ENCODE peak calls at places on chromosome 10, in six cellular contexts. M is IMR-90, E is neuronal stem cell, F is H1, A is mesenchymal stem cell, S is trophoblast cell. V is an unnamed sample.

GRCh38 chr10:35331894-35332640 is 4.2 kb upstream of the CCNY start:
- DNase-seq in M (peak), E (no peak), F (no peak), A (peak), S (peak), V (no peak)

GRCh38 chr10:132737390-132738048 is 48.4 kb downstream of the NKX6-2 start:
- DNase-seq in M (no peak), E (no peak), F (no peak), A (no peak), S (no peak), V (no peak)

GRCh38 chr10:130491011-130491697 is 355.0 kb downstream of the GLRX3 start:
- DNase-seq in M (no peak), E (no peak), F (no peak), A (no peak), S (peak), V (no peak)

GRCh38 chr10:132438091-132439024 is 41.4 kb downstream of the PWWP2B start:
- DNase-seq in M (no peak), E (no peak), F (no peak), A (no peak), S (no peak), V (no peak)

GRCh38 chr10:71548494-71548846 is 151.8 kb downstream of the CDH23 start:
- DNase-seq in M (peak), E (no peak), F (peak), A (peak), S (no peak), V (no peak)

GRCh38 chr10:71990706-71991269 is 26.6 kb downstream of the CHST3 start:
- DNase-seq in M (no peak), E (no peak), F (no peak), A (no peak), S (no peak), V (no peak)

GRCh38 chr10:44244745-44245600 is 139.9 kb downstream of the CXCL12 start:
- DNase-seq in M (no peak), E (no peak), F (no peak), A (no peak), S (peak), V (no peak)

GRCh38 chr10:79058899-79059771 is 9.6 kb upstream of the ZMIZ1 start:
- DNase-seq in M (no peak), E (no peak), F (no peak), A (no peak), S (no peak), V (no peak)

GRCh38 chr10:129219364-129219763 is 247.7 kb upstream of the MGMT start:
- DNase-seq in M (no peak), E (no peak), F (no peak), A (no peak), S (no peak), V (no peak)

GRCh38 chr10:20100157-20100556 is 283.9 kb downstream of the PLXDC2 start:
- DNase-seq in M (peak), E (no peak), F (no peak), A (peak), S (peak), V (no peak)

GRCh38 chr10:69446650-69447151 is 4.6 kb upstream of the TSPAN15 start:
- DNase-seq in M (peak), E (no peak), F (no peak), A (peak), S (peak), V (no peak)

GRCh38 chr10:16545126-16545736 is 23.6 kb upstream of the C1QL3 start:
- DNase-seq in M (peak), E (no peak), F (no peak), A (peak), S (no peak), V (peak)

GRCh38 chr10:19119191-19119590 is 70.6 kb downstream of the MALRD1 start:
- DNase-seq in M (no peak), E (peak), F (peak), A (no peak), S (no peak), V (peak)

GRCh38 chr10:132497083-132497680 is 40.4 kb upstream of the INPP5A start:
- DNase-seq in M (no peak), E (no peak), F (no peak), A (no peak), S (no peak), V (peak)

GRCh38 chr10:67297637-67298181 is 371.9 kb downstream of the LRRTM3 start:
- DNase-seq in M (no peak), E (no peak), F (no peak), A (no peak), S (no peak), V (no peak)

GRCh38 chr10:5632430-5632829 is 34.0 kb downstream of the ASB13 start:
- DNase-seq in M (no peak), E (no peak), F (no peak), A (no peak), S (peak), V (no peak)

GRCh38 chr10:75352650-75353049 is 48.9 kb downstream of the ZNF503 start:
- DNase-seq in M (peak), E (no peak), F (no peak), A (peak), S (no peak), V (no peak)

GRCh38 chr10:90924552-90924951 is 3.7 kb upstream of the ANKRD1 start:
- DNase-seq in M (no peak), E (no peak), F (no peak), A (no peak), S (no peak), V (no peak)

GRCh38 chr10:69863580-69863979 is 61.9 kb downstream of the COL13A1 start:
- DNase-seq in M (peak), E (no peak), F (no peak), A (peak), S (no peak), V (no peak)

GRCh38 chr10:16401416-16401815 is 35.4 kb upstream of the PTER start:
- DNase-seq in M (no peak), E (no peak), F (no peak), A (no peak), S (no peak), V (no peak)

GRCh38 chr10:69403519-69403918 is 13.2 kb downstream of the TACR2 start:
- DNase-seq in M (peak), E (no peak), F (no peak), A (no peak), S (no peak), V (no peak)

GRCh38 chr10:102781089-102781920 is 37.6 kb downstream of the WBP1L start:
- DNase-seq in M (no peak), E (no peak), F (no peak), A (peak), S (no peak), V (no peak)

GRCh38 chr10:75449320-75450061 is 18.1 kb downstream of the LRMDA start:
- DNase-seq in M (no peak), E (no peak), F (no peak), A (no peak), S (no peak), V (no peak)

GRCh38 chr10:104450954-104451353 is 97.3 kb downstream of the CFAP58 start:
- DNase-seq in M (no peak), E (no peak), F (no peak), A (no peak), S (no peak), V (no peak)

GRCh38 chr10:90286941-90287340 is 570.9 kb downstream of the HTR7 start:
- DNase-seq in M (no peak), E (no peak), F (no peak), A (no peak), S (no peak), V (no peak)

GRCh38 chr10:131500892-131501291 is 189.4 kb upstream of the TCERG1L start:
- DNase-seq in M (no peak), E (no peak), F (no peak), A (no peak), S (no peak), V (no peak)

GRCh38 chr10:124448696-124449169 is 1.1 kb downstream of the NKX1-2 start:
- DNase-seq in M (no peak), E (no peak), F (peak), A (no peak), S (no peak), V (no peak)

GRCh38 chr10:124449170-124450009 is 445 bp downstream of the NKX1-2 start:
- DNase-seq in M (no peak), E (no peak), F (no peak), A (no peak), S (peak), V (peak)

GRCh38 chr10:124450783-124451057 is 885 bp upstream of the NKX1-2 start:
- DNase-seq in M (no peak), E (no peak), F (no peak), A (no peak), S (no peak), V (no peak)

GRCh38 chr10:124451227-124451807 is 1.5 kb upstream of the NKX1-2 start:
- DNase-seq in M (no peak), E (no peak), F (no peak), A (no peak), S (no peak), V (peak)

DNA sequence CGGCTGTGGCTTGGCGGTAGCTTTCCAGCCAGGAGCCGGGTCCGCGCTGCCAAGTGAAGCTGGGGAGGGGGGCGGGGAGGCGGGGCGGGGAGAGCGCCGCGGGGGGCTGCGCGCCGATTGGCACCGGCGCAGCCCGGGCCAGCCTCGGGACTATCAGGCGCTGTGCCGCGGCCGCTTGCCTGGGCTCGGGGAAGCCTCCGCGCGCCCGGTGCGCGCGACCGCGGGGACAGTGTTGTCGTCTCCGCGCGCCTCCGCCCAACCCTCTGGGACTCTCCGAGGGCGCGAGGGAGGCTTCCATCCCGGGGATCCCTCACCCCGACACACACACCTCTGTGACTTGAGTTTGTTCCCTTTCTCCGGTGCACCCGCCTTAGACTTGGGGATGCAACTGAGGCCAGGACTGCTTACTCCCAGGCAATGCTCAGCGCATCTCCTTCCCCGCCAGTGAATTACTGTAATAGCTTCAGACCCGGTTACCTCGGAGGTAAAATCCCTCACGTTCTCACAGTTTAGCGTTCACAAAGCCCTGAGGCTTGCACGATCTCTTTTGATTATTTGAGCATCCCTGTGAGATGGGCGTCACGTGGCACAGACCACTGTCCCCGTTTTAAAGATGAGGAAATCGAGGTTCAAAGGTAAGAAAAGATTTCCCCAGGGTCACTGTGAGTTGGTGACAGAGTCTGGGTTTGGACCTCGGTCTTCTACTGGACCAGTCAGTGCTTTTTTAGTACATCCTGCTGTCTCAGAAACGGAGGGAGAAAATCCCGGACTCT is at the start of gene NKX1-2:
- DNase-seq in M (no peak), E (peak), F (peak), A (no peak), S (no peak), V (peak)
- H2BK120ac ChIP-seq in M (no peak), E (no peak), F (peak), A (no peak), S (no peak), V (no peak)

GRCh38 chr10:122163182-122164027 is 107.7 kb upstream of the BTBD16 start:
- DNase-seq in M (peak), E (peak), F (peak), A (peak), S (no peak), V (peak)
- H2AFZ ChIP-seq in M (peak), E (peak), F (no peak), A (peak), S (peak), V (no peak)

DNA sequence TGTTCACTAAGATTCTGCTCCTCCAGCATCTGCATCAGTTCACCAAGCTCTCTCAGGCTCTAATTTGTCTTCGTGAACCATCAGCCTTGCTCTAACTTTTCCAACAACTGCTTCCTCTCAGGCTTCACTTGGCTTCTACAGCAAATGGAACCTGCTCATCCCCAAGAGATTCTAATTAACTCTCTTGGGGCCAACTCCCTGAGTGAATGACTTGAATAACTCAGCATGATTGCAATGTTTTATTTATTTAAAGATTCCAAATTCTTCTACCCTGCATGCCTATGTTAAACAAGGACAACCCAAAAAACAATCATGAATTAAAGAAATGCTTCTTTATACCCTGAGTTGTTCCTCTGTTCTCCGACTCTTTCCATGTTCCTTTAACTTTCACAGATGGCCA is 194.7 kb upstream of the RHOBTB1 start:
- DNase-seq in M (no peak), E (no peak), F (no peak), A (no peak), S (no peak), V (no peak)
- H2BK120ac ChIP-seq in M (peak), E (no peak), F (no peak), A (no peak), S (no peak), V (no peak)

GRCh38 chr10:116655573-116655972 is 34.8 kb downstream of the PNLIPRP2 start:
- DNase-seq in M (no peak), E (no peak), F (no peak), A (no peak), S (no peak), V (no peak)

GRCh38 chr10:116658152-116658551 is 37.4 kb downstream of the PNLIPRP2 start:
- DNase-seq in M (no peak), E (no peak), F (no peak), A (no peak), S (no peak), V (no peak)

GRCh38 chr10:116659049-116659670 is 38.4 kb downstream of the PNLIPRP2 start:
- DNase-seq in M (no peak), E (no peak), F (no peak), A (no peak), S (no peak), V (no peak)

GRCh38 chr10:116653885-116654284 is 33.1 kb downstream of the PNLIPRP2 start:
- DNase-seq in M (no peak), E (no peak), F (no peak), A (no peak), S (no peak), V (no peak)

DNA sequence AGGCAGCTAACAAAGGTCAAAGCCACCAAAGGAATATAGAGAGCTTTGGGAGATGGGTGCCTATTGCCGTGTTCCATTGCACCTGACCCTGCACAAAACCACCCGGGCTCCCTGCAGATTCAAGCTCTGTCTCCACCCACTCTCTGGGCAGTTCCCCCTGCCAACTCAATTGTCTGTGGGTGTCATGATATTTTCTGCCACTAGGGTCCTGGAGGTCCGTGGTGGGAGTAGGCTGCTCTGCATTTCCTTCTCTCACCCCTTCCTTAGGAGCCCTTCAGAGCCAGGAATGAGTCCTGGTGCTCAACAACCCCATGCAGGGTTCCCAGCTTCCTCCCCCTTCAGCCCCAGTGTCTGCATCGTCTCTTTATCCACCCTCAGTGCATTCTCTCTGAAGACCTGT is 34.1 kb downstream of the PNLIPRP2 start:
- DNase-seq in M (no peak), E (no peak), F (no peak), A (no peak), S (no peak), V (peak)
- H2AFZ ChIP-seq in M (no peak), E (no peak), F (no peak), A (no peak), S (no peak), V (no peak)

DNA sequence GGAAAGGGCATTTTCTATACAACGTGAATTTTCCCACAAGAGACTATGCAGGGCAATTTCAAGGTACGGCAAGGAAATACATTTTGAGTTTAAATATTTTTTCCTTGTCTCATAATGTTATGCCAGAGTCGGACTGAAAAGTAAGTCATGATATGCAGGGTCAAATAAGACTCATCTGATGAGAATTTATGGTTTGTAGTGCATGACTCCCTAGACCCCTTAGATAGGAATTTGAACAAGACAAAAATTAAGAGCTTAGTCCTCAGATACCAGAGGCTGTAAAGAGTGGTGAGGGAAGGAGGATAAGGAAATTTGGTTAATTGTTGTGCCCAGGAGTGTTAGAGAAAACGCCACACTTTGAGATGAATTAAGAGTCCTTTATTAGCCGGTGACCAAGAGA is 616.6 kb downstream of the XPNPEP1 start:
- DNase-seq in M (peak), E (no peak), F (no peak), A (no peak), S (no peak), V (no peak)
- H2BK120ac ChIP-seq in M (peak), E (no peak), F (no peak), A (no peak), S (no peak), V (no peak)

GRCh38 chr10:110857265-110858158 is 14.2 kb upstream of the PDCD4 start:
- DNase-seq in M (peak), E (no peak), F (peak), A (peak), S (peak), V (no peak)

GRCh38 chr10:110858297-110858934 is 13.3 kb upstream of the PDCD4 start:
- DNase-seq in M (no peak), E (no peak), F (no peak), A (no peak), S (no peak), V (no peak)

GRCh38 chr10:110860576-110861241 is 11.0 kb upstream of the PDCD4 start:
- DNase-seq in M (no peak), E (no peak), F (peak), A (no peak), S (peak), V (no peak)

GRCh38 chr10:110859947-110860376 is 11.8 kb upstream of the PDCD4 start:
- DNase-seq in M (peak), E (no peak), F (no peak), A (peak), S (no peak), V (no peak)

GRCh38 chr10:110859206-110859946 is 12.4 kb upstream of the PDCD4 start:
- DNase-seq in M (no peak), E (no peak), F (peak), A (no peak), S (no peak), V (no peak)
- H2AFZ ChIP-seq in M (no peak), E (no peak), F (peak), A (no peak), S (no peak), V (no peak)

GRCh38 chr10:13893926-13894325 is 307.2 kb downstream of the PRPF18 start:
- DNase-seq in M (peak), E (no peak), F (no peak), A (no peak), S (peak), V (no peak)

GRCh38 chr10:13890233-13890616 is 303.5 kb downstream of the PRPF18 start:
- DNase-seq in M (peak), E (no peak), F (no peak), A (peak), S (no peak), V (no peak)

GRCh38 chr10:13892871-13893270 is 306.1 kb downstream of the PRPF18 start:
- DNase-seq in M (no peak), E (no peak), F (no peak), A (no peak), S (peak), V (no peak)

GRCh38 chr10:13891542-13892431 is 305.0 kb downstream of the PRPF18 start:
- DNase-seq in M (no peak), E (peak), F (peak), A (no peak), S (peak), V (no peak)

GRCh38 chr10:13890617-13891541 is 304.1 kb downstream of the PRPF18 start:
- DNase-seq in M (peak), E (peak), F (no peak), A (peak), S (no peak), V (peak)
- H2BK120ac ChIP-seq in M (peak), E (peak), F (no peak), A (peak), S (peak), V (no peak)

DNA sequence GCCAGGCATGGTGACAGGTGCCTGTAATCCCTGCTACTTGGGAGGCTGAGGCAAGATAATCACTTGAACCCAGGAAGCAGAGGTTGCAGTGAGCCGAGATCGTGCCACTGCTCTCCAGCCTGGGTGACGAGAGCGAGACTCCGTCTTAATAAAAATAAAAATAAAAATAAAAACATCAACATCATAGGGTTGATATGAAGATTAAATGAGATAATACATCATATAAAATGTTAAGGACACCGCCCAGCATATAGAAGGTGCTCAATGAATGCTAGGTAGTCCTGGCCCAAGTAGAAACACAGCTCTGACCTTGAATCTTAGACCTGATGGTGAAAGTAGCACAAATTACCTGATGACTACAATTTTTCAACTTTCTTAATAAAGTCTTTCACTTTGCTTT is 74.0 kb downstream of the PAX2 start:
- DNase-seq in M (no peak), E (no peak), F (no peak), A (no peak), S (no peak), V (no peak)
- H2AFZ ChIP-seq in M (no peak), E (no peak), F (no peak), A (no peak), S (no peak), V (no peak)

V was measured in H9.